ENCODE peak calls at places on chromosomes 3 and 15, in ten cellular contexts. K, S, N, Y, I, O, Q, W, J and R are unnamed samples.

GRCh38 chr3:31710123-31710841 is 177.6 kb downstream of the STT3B start:
- DNase-seq in O (no peak), K (no peak), Q (no peak), Y (no peak), J (no peak), N (no peak), S (peak; percentile 45), I (no peak), W (no peak), R (no peak)

GRCh38 chr15:56241374-56242085 is 2.1 kb downstream of the RFX7 start:
- DNase-seq in Q (no peak), J (no peak), I (no peak), Y (no peak), S (peak; percentile 28), O (no peak), W (no peak), K (peak; percentile 26), N (no peak), R (no peak)

GRCh38 chr15:49438970-49439631 is 16.1 kb downstream of the FGF7 start:
- DNase-seq in S (peak; percentile 13), J (no peak), K (no peak), I (no peak), Y (no peak), Q (peak; percentile 42), N (no peak), W (no peak), O (no peak), R (no peak)

GRCh38 chr3:10560060-10560861 is 54.9 kb upstream of the ATP2B2 start:
- DNase-seq in K (no peak), N (no peak), Y (no peak), I (no peak), Q (no peak), S (no peak), W (no peak), O (no peak), J (no peak), R (no peak)

GRCh38 chr3:148881286-148881685 is 16.2 kb downstream of the CPA3 start:
- DNase-seq in O (no peak), N (no peak), K (peak; percentile 70), Y (peak; percentile 18), S (peak; percentile 68), J (no peak), I (no peak), W (no peak), Q (no peak), R (no peak)

GRCh38 chr3:156010829-156011228 is 109.5 kb upstream of the KCNAB1 start:
- DNase-seq in O (no peak), N (no peak), Y (no peak), J (no peak), W (no peak), S (no peak), I (peak; percentile 74), Q (peak; percentile 55), K (peak; percentile 15), R (no peak)

GRCh38 chr3:106842151-106842550 is 535.1 kb upstream of the CCDC54 start:
- DNase-seq in J (no peak), N (no peak), W (no peak), S (peak; percentile 69), K (peak; percentile 19), Q (no peak), O (no peak), Y (no peak), I (no peak), R (no peak)

GRCh38 chr15:76169013-76169412 is 109.2 kb downstream of the TMEM266 start:
- DNase-seq in N (no peak), S (peak; percentile 46), Y (peak; percentile 38), O (no peak), J (no peak), Q (no peak), W (no peak), I (peak; percentile 74), K (peak; percentile 42), R (no peak)

GRCh38 chr15:45179221-45179985 is 8.4 kb downstream of the SHF start:
- DNase-seq in K (peak; percentile 40), S (no peak), N (no peak), O (no peak), W (peak; percentile 58), Q (no peak), J (no peak), I (peak; percentile 91), Y (no peak), R (no peak)

GRCh38 chr3:184040010-184040409 is 8.5 kb downstream of the HTR3D start:
- DNase-seq in I (peak; percentile 80), S (peak; percentile 56), W (no peak), O (peak; percentile 69), Y (peak; percentile 15), Q (no peak), J (no peak), K (peak; percentile 67), N (no peak), R (no peak)

GRCh38 chr3:39220551-39221530 is 28.4 kb upstream of the XIRP1 start:
- DNase-seq in S (no peak), K (no peak), J (no peak), I (no peak), N (no peak), O (no peak), Q (peak; percentile 72), Y (no peak), W (no peak), R (no peak)

GRCh38 chr3:158768361-158768787 is 33.5 kb upstream of the MFSD1 start:
- DNase-seq in O (peak; percentile 45), K (peak; percentile 72), W (no peak), I (peak; percentile 84), N (no peak), S (peak; percentile 76), Q (peak; percentile 16), J (peak; percentile 21), Y (peak; percentile 53), R (no peak)

GRCh38 chr3:12379640-12380407 is 91.0 kb downstream of the PPARG start:
- DNase-seq in N (no peak), I (no peak), Q (no peak), K (no peak), J (no peak), Y (no peak), S (no peak), W (no peak), O (no peak), R (no peak)

GRCh38 chr3:78734048-78734637 is 1033.7 kb downstream of the ROBO1 start:
- DNase-seq in Y (peak; percentile 83), S (peak; percentile 88), W (no peak), O (no peak), J (no peak), N (peak; percentile 41), K (peak; percentile 27), I (no peak), Q (no peak), R (no peak)

GRCh38 chr3:98780343-98780742 is 17.2 kb downstream of the ST3GAL6 start:
- DNase-seq in S (peak; percentile 82), I (no peak), J (no peak), K (no peak), O (no peak), Q (no peak), W (no peak), N (no peak), Y (no peak), R (no peak)

GRCh38 chr15:72866086-72866646 is 82.6 kb upstream of the ADPGK start:
- DNase-seq in W (no peak), S (no peak), Q (no peak), O (peak; percentile 32), J (no peak), Y (no peak), K (peak; percentile 41), N (no peak), I (no peak), R (no peak)

GRCh38 chr15:83991163-83991562 is 244.4 kb upstream of the GOLGA6L4 start:
- DNase-seq in I (no peak), K (no peak), W (no peak), Y (no peak), S (no peak), Q (peak; percentile 1), N (no peak), O (no peak), J (no peak), R (no peak)

GRCh38 chr15:32790352-32790999 is 72.7 kb downstream of the GREM1 start:
- DNase-seq in S (peak; percentile 82), W (no peak), K (peak; percentile 81), I (no peak), O (no peak), J (no peak), N (no peak), Y (peak; percentile 69), Q (no peak), R (no peak)